ENCODE peak calls at places on chromosomes 7 and 10, in six cellular contexts. Q is BE2C, S is uterus, G is iPS DF 6.9, L is Panc1, C is fibroblast of lung. H is an unnamed sample.
A peak's percentile ranks its signal among the peaks of the same experiment; 100 is the strongest.

GRCh38 chr7:51213618-51214017 is 103.0 kb downstream of the COBL start:
- DNase-seq in Q (no peak), C (no peak), L (no peak), S (no peak), G (no peak), H (no peak)

GRCh38 chr7:105589221-105590077 is 8.2 kb upstream of the EFCAB10 start:
- DNase-seq in G (peak; percentile 55), C (peak; percentile 85), S (no peak), Q (peak; percentile 72), L (peak; percentile 76), H (peak; percentile 85)

GRCh38 chr10:86284355-86285105 is 82.1 kb downstream of the GRID1 start:
- DNase-seq in Q (no peak), S (no peak), C (no peak), L (no peak), G (no peak), H (no peak)

GRCh38 chr10:114372179-114372578 is 32.1 kb downstream of the AFAP1L2 start:
- DNase-seq in Q (no peak), S (no peak), G (no peak), C (no peak), L (no peak), H (no peak)

GRCh38 chr10:31526178-31526577 is 207.2 kb downstream of the ZEB1 start:
- DNase-seq in C (no peak), S (no peak), Q (no peak), G (no peak), L (no peak), H (no peak)

GRCh38 chr7:30910369-30911073 is 1.1 kb upstream of the AQP1 start:
- DNase-seq in S (no peak), G (no peak), L (no peak), C (no peak), Q (peak; percentile 64), H (no peak)

GRCh38 chr10:47034511-47035051 is 123.4 kb downstream of the PTPN20 start:
- DNase-seq in Q (peak; percentile 78), S (peak; percentile 3), L (no peak), G (no peak), C (no peak), H (no peak)

GRCh38 chr10:78401882-78402367 is 368.3 kb downstream of the RPS24 start:
- DNase-seq in C (peak; percentile 31), Q (no peak), G (no peak), S (no peak), L (no peak), H (peak; percentile 78)

GRCh38 chr7:18455644-18456043 is 39.9 kb upstream of the HDAC9 start:
- DNase-seq in L (no peak), S (no peak), C (no peak), Q (no peak), G (no peak), H (no peak)

GRCh38 chr7:50791363-50791762 is 8.7 kb upstream of the GRB10 start:
- DNase-seq in S (no peak), L (no peak), Q (no peak), C (no peak), G (no peak), H (no peak)

GRCh38 chr7:69772699-69773436 is 174.6 kb downstream of the AUTS2 start:
- DNase-seq in S (no peak), Q (no peak), C (no peak), L (no peak), G (no peak), H (no peak)

GRCh38 chr7:30744075-30744417 is 7.9 kb upstream of the INMT start:
- DNase-seq in S (no peak), Q (no peak), G (no peak), C (no peak), L (no peak), H (no peak)

GRCh38 chr7:106652909-106653308 is 8.0 kb downstream of the CCDC71L start:
- DNase-seq in Q (no peak), S (no peak), G (no peak), L (no peak), C (no peak), H (no peak)

DNA sequence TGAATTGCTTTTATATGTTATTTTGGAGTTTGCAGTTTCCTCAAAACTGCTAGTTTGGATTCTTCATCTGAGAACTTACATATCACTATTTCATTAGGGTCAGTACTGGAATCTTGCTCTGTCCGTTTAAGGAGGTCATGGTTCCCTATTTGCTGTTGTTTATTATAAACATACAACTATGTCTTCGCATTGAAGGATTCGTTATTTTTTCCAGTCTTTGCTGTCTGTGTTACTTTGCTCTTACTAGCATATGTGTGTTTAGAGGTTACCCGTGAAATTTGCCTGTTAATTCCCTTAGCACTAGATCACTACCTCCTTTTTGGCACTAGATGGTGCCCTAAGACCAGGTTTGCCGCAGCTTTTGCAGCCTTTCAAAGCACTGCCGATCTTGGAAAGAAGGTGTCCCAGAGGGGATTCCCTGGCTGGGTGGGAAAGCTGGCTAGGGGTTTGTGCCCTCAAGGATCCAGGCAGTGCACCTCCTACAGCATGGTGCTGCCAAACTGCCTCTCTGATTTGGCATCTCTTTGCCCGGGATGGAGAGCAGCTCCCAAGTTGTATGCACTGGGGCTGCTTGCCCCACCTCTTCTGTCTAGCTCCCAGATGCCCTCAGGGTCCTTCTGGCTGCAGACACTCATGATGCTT is 103.1 kb upstream of the APBB1IP start:
- DNase-seq in S (peak; percentile 18), Q (peak; percentile 40), G (peak; percentile 54), C (peak; percentile 35), L (peak; percentile 60), H (peak; percentile 67)
- H3K4me3 ChIP-seq in S (no peak overlapping the region), Q (no peak overlapping the region), G (no peak overlapping the region), C (no peak overlapping the region), L (no peak overlapping the region), H (no peak overlapping the region)

GRCh38 chr7:116524609-116525297 is at the start of gene CAV1:
- DNase-seq in Q (no peak), C (peak; percentile 97), G (no peak), L (peak; percentile 95), S (peak; percentile 84), H (peak; percentile 56)
- H3K4me1 ChIP-seq in Q (no peaks in the 10 kb centered on the region), C (peaks cover 4% of the 10 kb centered on the region), G (no peaks in the 10 kb centered on the region), L (peaks cover 67% of the 10 kb centered on the region), S (no peaks in the 10 kb centered on the region), H (no peaks in the 10 kb centered on the region)

GRCh38 chr7:131105803-131106680 is 221.6 kb upstream of the MKLN1 start:
- DNase-seq in S (peak; percentile 79), C (peak; percentile 68), L (no peak), G (no peak), Q (peak; percentile 86), H (peak; percentile 84)

GRCh38 chr7:131104611-131105293 is 222.9 kb upstream of the MKLN1 start:
- DNase-seq in C (peak; percentile 26), L (no peak), Q (no peak), G (no peak), S (no peak), H (peak; percentile 43)

GRCh38 chr7:131106681-131107342 is 220.9 kb upstream of the MKLN1 start:
- DNase-seq in G (no peak), S (peak; percentile 55), Q (peak; percentile 56), C (no peak), L (no peak), H (no peak)

GRCh38 chr7:131105294-131105802 is 222.3 kb upstream of the MKLN1 start:
- DNase-seq in Q (no peak), S (no peak), C (no peak), G (no peak), L (no peak), H (peak; percentile 68)

DNA sequence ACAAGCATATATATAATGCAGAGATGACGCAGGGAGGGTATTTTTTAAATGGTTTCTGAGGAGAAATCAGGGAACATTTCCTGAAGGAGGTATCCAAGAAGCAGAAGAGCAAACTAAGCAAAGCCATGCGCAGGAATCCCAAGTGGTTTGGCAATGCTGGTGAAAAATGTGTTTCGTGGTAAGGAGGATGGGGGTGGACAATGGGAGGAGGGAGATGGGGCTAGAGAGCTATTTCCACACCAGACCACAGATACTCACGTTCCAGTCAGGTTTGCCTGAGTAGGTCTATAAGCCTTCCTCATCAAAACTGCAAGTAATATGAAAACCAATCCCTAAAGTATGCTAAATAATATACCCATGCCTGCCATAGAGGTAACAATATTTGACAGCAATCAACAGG is 223.7 kb upstream of the MKLN1 start:
- DNase-seq in C (peak; percentile 67), S (no peak), G (no peak), Q (no peak), L (no peak), H (peak; percentile 91)
- H3K4me3 ChIP-seq in C (peak overlapping the region; percentile 71), S (peak overlapping the region; percentile 98), G (no peak overlapping the region), Q (no peak overlapping the region), L (no peak overlapping the region), H (no peak overlapping the region)

DNA sequence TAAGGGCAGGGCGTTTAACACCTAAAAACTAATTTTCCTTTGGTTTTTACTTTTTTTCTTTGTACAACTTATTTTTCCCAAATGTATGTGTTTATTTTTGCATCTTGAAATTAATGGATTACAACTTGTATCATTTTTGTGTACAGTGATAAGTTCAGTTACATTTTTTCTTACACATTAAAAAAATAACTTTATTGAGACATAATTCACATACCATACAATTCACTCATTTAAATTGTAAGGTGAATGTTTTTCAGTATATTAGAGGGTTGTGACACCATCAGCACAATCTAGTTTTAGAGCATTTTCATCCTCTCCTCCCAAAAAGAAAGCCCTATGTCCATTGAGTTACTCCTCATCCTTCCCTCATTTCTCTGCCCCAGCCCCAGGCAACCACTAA is 11.6 kb downstream of the OGDH start:
- DNase-seq in S (no peak), C (no peak), G (no peak), Q (no peak), L (no peak), H (no peak)
- H3K4me1 ChIP-seq in S (no peaks in the 10 kb centered on the region), C (peaks cover 15% of the 10 kb centered on the region), G (no peaks in the 10 kb centered on the region), Q (peaks cover 7% of the 10 kb centered on the region), L (peaks cover 64% of the 10 kb centered on the region), H (peaks cover 3% of the 10 kb centered on the region)

DNA sequence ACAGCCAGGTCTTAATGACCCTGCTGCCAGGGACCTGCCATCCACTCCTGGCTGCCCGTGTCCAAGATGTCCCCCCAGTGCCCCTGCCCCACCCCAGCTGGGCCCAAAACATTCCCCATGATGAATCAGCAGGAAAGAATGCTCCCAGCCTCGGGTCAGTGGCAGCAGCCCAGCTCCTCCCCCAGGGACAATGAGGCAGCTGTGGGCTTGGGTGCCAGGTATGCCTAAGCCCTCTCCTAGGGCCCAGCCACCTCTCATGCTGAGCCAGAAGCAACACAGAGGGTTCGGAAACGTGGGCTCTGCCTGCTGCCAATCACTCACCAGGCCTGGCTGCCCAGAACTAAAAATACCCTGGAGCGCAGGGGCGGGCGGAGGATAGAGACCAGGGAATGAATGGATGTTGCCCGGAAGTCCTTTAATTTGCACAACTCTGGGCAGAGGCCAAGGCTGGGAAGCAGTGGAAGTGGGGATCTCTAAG is 1.5 kb upstream of the LOXL4 start:
- DNase-seq in G (no peak), S (peak; percentile 84), Q (peak; percentile 25), L (no peak), C (peak; percentile 69), H (peak; percentile 89)
- H3K4me3 ChIP-seq in G (no peak overlapping the region), S (no peak overlapping the region), Q (no peak overlapping the region), L (no peak overlapping the region), C (no peak overlapping the region), H (no peak overlapping the region)

DNA sequence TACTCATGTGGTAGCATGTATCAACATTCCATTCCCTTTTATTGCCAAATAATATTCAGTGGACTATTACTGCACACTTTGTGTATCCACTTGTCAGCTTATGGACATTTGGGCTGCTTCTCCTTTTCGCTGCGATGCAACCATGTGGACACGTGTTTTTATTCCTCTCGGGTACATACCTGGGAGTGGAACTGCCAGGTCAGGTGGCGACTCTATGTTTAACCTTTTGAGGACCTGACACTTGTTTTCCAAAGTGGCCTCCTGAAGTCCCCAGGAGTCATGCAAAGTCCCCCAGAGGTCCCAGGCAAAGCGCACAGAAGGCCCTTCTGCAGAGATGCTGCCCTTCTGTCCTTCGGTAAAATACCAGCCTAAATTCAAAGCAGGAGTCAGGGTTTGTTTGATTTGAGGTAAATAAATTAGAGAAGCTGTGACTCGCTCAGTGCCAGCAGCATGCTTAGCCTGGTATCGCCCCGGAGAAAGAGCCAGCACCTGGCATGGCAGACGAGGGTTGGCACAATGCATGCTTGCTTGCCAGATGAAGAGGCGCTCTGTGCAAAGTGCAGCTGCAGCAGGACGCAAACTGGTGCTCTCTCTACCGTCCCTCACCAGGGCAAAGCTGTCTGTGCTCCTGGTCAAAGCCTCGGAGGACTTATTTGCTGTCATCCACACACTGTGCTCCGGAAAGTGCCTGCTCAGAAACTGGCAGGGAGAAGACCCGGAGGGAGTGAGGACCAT is 37.8 kb downstream of the HIPK2 start:
- DNase-seq in S (no peak), L (no peak), C (no peak), Q (no peak), G (no peak), H (no peak)
- H3K4me1 ChIP-seq in S (no peaks in the 10 kb centered on the region), L (peaks cover 49% of the 10 kb centered on the region), C (peaks cover 10% of the 10 kb centered on the region), Q (no peaks in the 10 kb centered on the region), G (no peaks in the 10 kb centered on the region), H (peaks cover 1% of the 10 kb centered on the region)